ENCODE peak calls at places on chromosome 1, in five cellular contexts. G, Y, P, M and J are unnamed samples.

GRCh38 chr1:10253755-10254154 is 43.4 kb downstream of the KIF1B start:
- DNase-seq in G (no peak), Y (peak), P (peak), M (peak), J (peak)

GRCh38 chr1:26516987-26517765 is 12.4 kb upstream of the RPS6KA1 start:
- DNase-seq in G (no peak), Y (no peak), P (no peak), M (no peak), J (no peak)

GRCh38 chr1:5901150-5901549 is 91.1 kb downstream of the NPHP4 start:
- DNase-seq in G (peak), Y (peak), P (no peak), M (no peak), J (no peak)

GRCh38 chr1:26408604-26409003 is 2.0 kb upstream of the LIN28A start:
- DNase-seq in G (peak), Y (peak), P (peak), M (peak), J (peak)

GRCh38 chr1:156154317-156154749 is 948 bp downstream of the SEMA4A start:
- DNase-seq in G (no peak), Y (no peak), P (no peak), M (no peak), J (no peak)

GRCh38 chr1:52427152-52427551 is 22.8 kb downstream of the PRPF38A start:
- DNase-seq in G (no peak), Y (no peak), P (no peak), M (no peak), J (no peak)

GRCh38 chr1:59173721-59174120 is 123.2 kb upstream of the FGGY start:
- DNase-seq in G (no peak), Y (peak), P (peak), M (peak), J (peak)

GRCh38 chr1:33334081-33334552 is 13.2 kb upstream of the A3GALT2 start:
- DNase-seq in G (no peak), Y (peak), P (no peak), M (no peak), J (no peak)

GRCh38 chr1:167631386-167631941 is 1.4 kb downstream of the RCSD1 start:
- DNase-seq in G (no peak), Y (no peak), P (no peak), M (no peak), J (no peak)

GRCh38 chr1:32919811-32920733 is 18.9 kb upstream of the TMEM54 start:
- DNase-seq in G (no peak), Y (peak), P (peak), M (peak), J (no peak)

GRCh38 chr1:5953386-5953785 is 38.8 kb downstream of the NPHP4 start:
- DNase-seq in G (no peak), Y (no peak), P (no peak), M (no peak), J (no peak)

GRCh38 chr1:21586926-21587601 is 77.8 kb downstream of the ALPL start:
- DNase-seq in G (peak), Y (peak), P (peak), M (peak), J (peak)

GRCh38 chr1:15219280-15220023 is 27.6 kb upstream of the FHAD1 start:
- DNase-seq in G (no peak), Y (no peak), P (no peak), M (no peak), J (no peak)

GRCh38 chr1:3547055-3548005 is 64.0 kb downstream of the MEGF6 start:
- DNase-seq in G (no peak), Y (no peak), P (no peak), M (no peak), J (no peak)

GRCh38 chr1:25107643-25108010 is 124.7 kb downstream of the SYF2 start:
- DNase-seq in G (no peak), Y (peak), P (peak), M (peak), J (peak)

GRCh38 chr1:204971700-204972336 is 71.2 kb upstream of the CNTN2 start:
- DNase-seq in G (no peak), Y (peak), P (peak), M (peak), J (peak)

GRCh38 chr1:101284021-101284420 is 47.2 kb downstream of the S1PR1 start:
- DNase-seq in G (no peak), Y (no peak), P (no peak), M (no peak), J (no peak)

GRCh38 chr1:111705841-111706240 is 33.4 kb downstream of the INKA2 start:
- DNase-seq in G (no peak), Y (no peak), P (peak), M (no peak), J (no peak)

GRCh38 chr1:193819376-193819775 is 633.0 kb upstream of the B3GALT2 start:
- DNase-seq in G (no peak), Y (no peak), P (no peak), M (no peak), J (no peak)

GRCh38 chr1:174068000-174068399 is 45.8 kb upstream of the RC3H1 start:
- DNase-seq in G (no peak), Y (no peak), P (peak), M (peak), J (no peak)

GRCh38 chr1:46380508-46380907 is 13.6 kb upstream of the FAAH start:
- DNase-seq in G (no peak), Y (no peak), P (no peak), M (no peak), J (no peak)

GRCh38 chr1:36966242-36966641 is 68.1 kb downstream of the GRIK3 start:
- DNase-seq in G (no peak), Y (no peak), P (peak), M (no peak), J (no peak)

GRCh38 chr1:109531205-109531779 is 8.4 kb upstream of the GPR61 start:
- DNase-seq in G (no peak), Y (no peak), P (no peak), M (no peak), J (no peak)

GRCh38 chr1:11806307-11806936 is 431 bp downstream of the CLCN6 start:
- DNase-seq in G (no peak), Y (peak), P (peak), M (peak), J (peak)

GRCh38 chr1:110647254-110647891 is 27.4 kb downstream of the KCNA3 start:
- DNase-seq in G (no peak), Y (peak), P (peak), M (peak), J (peak)

GRCh38 chr1:27598902-27599528 is 4.9 kb downstream of the AHDC1 start:
- DNase-seq in G (peak), Y (peak), P (peak), M (peak), J (peak)

GRCh38 chr1:208595745-208596144 is 351.6 kb upstream of the PLXNA2 start:
- DNase-seq in G (no peak), Y (peak), P (peak), M (peak), J (peak)

GRCh38 chr1:39688706-39689105 is 2.5 kb downstream of the HPCAL4 start:
- DNase-seq in G (no peak), Y (no peak), P (no peak), M (peak), J (no peak)

GRCh38 chr1:44616991-44617702 is 57.1 kb downstream of the TMEM53 start:
- DNase-seq in G (no peak), Y (peak), P (peak), M (peak), J (peak)

GRCh38 chr1:227273557-227273956 is 44.7 kb downstream of the CDC42BPA start:
- DNase-seq in G (no peak), Y (peak), P (peak), M (peak), J (no peak)

GRCh38 chr1:213783898-213784297 is 203.9 kb upstream of the PROX1 start:
- DNase-seq in G (no peak), Y (no peak), P (no peak), M (no peak), J (no peak)

GRCh38 chr1:228084325-228084724 is 1.8 kb downstream of the ARF1 start:
- DNase-seq in G (no peak), Y (peak), P (peak), M (peak), J (peak)

DNA sequence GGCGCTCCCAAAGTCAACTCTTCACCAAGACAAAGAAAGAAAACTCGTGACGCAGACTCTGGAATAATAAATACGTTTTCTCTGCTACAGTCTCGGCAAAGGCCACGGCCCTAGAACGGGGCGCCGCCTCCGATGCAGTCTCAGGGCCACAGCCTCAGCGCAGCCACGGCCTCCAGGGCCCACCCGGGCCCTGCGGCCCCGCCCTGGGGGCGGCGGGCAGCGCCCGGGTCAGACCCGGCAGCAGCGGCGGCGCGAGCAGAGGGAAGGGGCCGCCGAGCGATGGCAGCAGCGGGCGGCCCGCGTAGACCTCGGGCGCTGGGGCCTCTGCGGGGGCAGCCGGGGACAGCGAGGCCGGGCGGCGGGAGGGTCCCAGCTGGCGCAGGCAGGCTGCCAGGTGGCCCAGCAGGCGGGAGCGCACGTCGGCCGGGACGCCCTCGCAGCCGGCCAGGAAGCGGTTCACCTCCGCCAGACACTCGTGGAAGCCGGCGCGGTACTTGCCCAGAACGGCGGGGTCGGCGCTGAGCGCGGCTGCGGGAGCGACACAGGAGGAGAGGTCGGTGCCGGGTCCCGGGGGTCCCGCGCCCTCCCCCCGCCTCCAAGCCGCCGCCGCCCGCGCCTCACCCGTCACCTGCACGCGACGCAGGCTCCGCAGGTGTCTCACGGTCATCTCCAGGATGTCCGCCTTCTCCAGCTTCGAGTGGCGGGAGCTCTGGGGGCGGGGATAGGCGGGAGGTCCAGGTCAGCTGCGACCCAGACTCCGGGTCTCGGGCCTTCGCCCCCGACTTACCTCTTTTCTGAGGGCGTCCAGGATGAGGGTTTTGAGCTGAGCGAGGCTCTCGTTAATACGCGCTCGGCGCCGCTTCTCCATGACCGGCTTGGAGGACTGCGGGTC is 746 bp downstream of the HES4 start:
- DNase-seq in G (peak), Y (peak), P (peak), M (no peak), J (no peak)
- TF ChIP-seq CTCF in G (peak), Y (no peak), P (peak), M (no peak), J (no peak)

GRCh38 chr1:150010388-150011115 is at the start of gene OTUD7B:
- DNase-seq in G (peak), Y (peak), P (peak), M (peak), J (peak)
- TF ChIP-seq CTCF in G (peak), Y (no peak), P (no peak), M (no peak), J (peak)

GRCh38 chr1:92749024-92749634 is 35.8 kb downstream of the EVI5 start:
- DNase-seq in G (no peak), Y (peak), P (peak), M (peak), J (peak)
- TF ChIP-seq CTCF in G (peak), Y (peak), P (peak), M (peak), J (peak)

GRCh38 chr1:8478566-8478965 is 160.7 kb downstream of the SLC45A1 start:
- DNase-seq in G (no peak), Y (no peak), P (no peak), M (no peak), J (no peak)
- TF ChIP-seq CTCF in G (no peak), Y (no peak), P (no peak), M (no peak), J (no peak)

GRCh38 chr1:172727956-172728603 is 69.2 kb downstream of the FASLG start:
- DNase-seq in G (no peak), Y (peak), P (peak), M (peak), J (peak)
- TF ChIP-seq CTCF in G (peak), Y (peak), P (peak), M (peak), J (peak)

DNA sequence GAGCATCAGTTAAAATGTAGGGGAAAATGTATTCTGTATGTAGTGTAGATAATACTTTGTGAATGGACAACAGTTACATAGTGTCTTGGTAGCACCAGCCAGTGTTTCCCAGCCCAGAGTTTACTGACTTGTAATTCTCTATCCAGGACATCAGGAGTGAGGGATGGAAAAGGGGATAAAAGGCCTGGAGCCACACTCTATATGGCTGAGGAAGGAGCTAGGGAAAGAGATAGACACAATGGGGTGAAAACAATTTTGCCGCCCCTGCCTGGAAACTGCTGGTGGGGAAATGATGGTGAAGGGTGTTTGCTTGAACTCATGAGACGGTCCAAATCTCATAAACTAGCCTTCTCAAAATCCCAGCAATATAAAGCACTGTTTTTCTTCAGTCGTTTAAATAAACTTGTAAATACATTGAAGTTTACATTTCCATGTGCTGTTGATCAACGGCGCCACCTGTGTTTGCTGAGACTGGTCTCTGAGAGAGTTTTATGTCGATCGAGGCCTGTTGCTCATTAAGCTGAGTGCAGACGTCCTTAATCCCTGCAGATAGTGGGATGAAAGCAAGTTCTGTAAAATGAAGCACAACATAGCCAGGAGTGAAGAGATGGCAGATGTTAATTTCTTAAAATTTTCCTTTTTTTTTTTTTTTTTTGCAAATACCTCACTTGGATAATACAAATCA is 27.9 kb upstream of the AGO1 start:
- DNase-seq in G (no peak), Y (no peak), P (no peak), M (no peak), J (no peak)
- TF ChIP-seq CTCF in G (no peak), Y (no peak), P (no peak), M (no peak), J (peak)

GRCh38 chr1:18972531-18972930 is 16.1 kb upstream of the IFFO2 start:
- DNase-seq in G (no peak), Y (peak), P (peak), M (no peak), J (peak)
- TF ChIP-seq CTCF in G (peak), Y (peak), P (peak), M (peak), J (peak)

DNA sequence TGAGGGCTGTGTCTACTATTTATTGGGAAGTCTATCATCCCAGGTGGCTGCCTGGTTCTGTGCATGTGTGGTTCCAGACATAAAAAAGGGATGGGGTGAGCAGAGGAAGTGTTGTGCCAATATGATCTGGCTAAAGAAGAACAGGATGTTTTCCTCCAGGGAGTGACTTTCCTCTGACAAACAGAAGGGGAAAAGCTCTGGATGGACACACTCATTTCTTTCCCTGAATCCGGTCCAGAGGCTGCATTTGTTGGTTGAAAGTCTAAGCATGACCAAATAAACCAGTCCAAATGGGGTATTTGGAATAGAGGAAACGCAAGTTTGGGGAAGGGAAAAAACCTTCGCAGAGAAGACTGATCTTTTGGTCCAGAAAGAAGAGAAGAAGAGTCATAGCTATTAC is 12.7 kb downstream of the GREM2 start:
- DNase-seq in G (no peak), Y (no peak), P (no peak), M (no peak), J (no peak)
- TF ChIP-seq CTCF in G (no peak), Y (no peak), P (no peak), M (no peak), J (no peak)